ENCODE peak calls at places on chromosomes 16 and 17, in four cellular contexts. Z is H1, Y is mesendoderm, R is IMR-90. U is an unnamed sample.

GRCh38 chr17:28446716-28447395 is 26.6 kb upstream of the SLC13A2 start:
- DNase-seq in Z (no peak), Y (no peak), R (no peak), U (no peak)

GRCh38 chr16:4116328-4117249 is at the start of gene ADCY9:
- DNase-seq in R (peak; percentile 73), Y (peak; percentile 86), Z (no peak), U (peak; percentile 80)

GRCh38 chr16:64434526-64435069 is 687.3 kb downstream of the CDH11 start:
- DNase-seq in Z (no peak), R (no peak), Y (no peak), U (no peak)

GRCh38 chr16:10964891-10965326 is 20.5 kb downstream of the CLEC16A start:
- DNase-seq in Y (no peak), R (no peak), Z (no peak), U (no peak)

GRCh38 chr16:14423344-14423743 is 206.7 kb downstream of the PARN start:
- DNase-seq in R (no peak), Z (no peak), Y (no peak), U (no peak)

GRCh38 chr16:87801679-87802300 is 36.0 kb upstream of the KLHDC4 start:
- DNase-seq in Y (no peak), Z (no peak), R (no peak), U (no peak)

GRCh38 chr16:67719778-67720144 is 645 bp upstream of the GFOD2 start:
- DNase-seq in R (peak; percentile 63), Y (peak; percentile 88), Z (no peak), U (no peak)

GRCh38 chr16:84739349-84740124 is 39.7 kb downstream of the USP10 start:
- DNase-seq in Z (no peak), R (peak; percentile 97), Y (no peak), U (no peak)

GRCh38 chr16:79294568-79294967 is 306.0 kb downstream of the MAF start:
- DNase-seq in R (no peak), Z (no peak), Y (no peak), U (no peak)

GRCh38 chr16:11629071-11630030 is 38.9 kb upstream of the SNN start:
- DNase-seq in Y (peak; percentile 33), Z (no peak), R (peak; percentile 41), U (no peak)

GRCh38 chr17:80152057-80152831 is 5.3 kb upstream of the EIF4A3 start:
- DNase-seq in Y (peak; percentile 24), R (peak; percentile 69), Z (no peak), U (no peak)

GRCh38 chr16:16146380-16147315 is 76.6 kb downstream of the ABCC6 start:
- DNase-seq in Y (no peak), Z (no peak), R (no peak), U (no peak)

GRCh38 chr17:2453325-2453724 is 52.5 kb upstream of the MNT start:
- DNase-seq in R (no peak), Z (no peak), Y (no peak), U (no peak)

GRCh38 chr16:3274490-3274889 is 8.8 kb upstream of the ZNF263 start:
- DNase-seq in Z (no peak), R (peak; percentile 30), Y (no peak), U (no peak)

GRCh38 chr17:77173104-77173503 is 32.3 kb downstream of the SEC14L1 start:
- DNase-seq in R (no peak), Z (no peak), Y (no peak), U (no peak)

GRCh38 chr16:76946879-76947278 is 244.1 kb upstream of the MON1B start:
- DNase-seq in R (peak; percentile 79), Z (no peak), Y (peak; percentile 93), U (no peak)

GRCh38 chr16:28924399-28924761 is 658 bp downstream of the RABEP2 start:
- DNase-seq in Y (no peak), R (no peak), Z (no peak), U (no peak)

GRCh38 chr16:64390102-64390501 is 731.8 kb downstream of the CDH11 start:
- DNase-seq in Y (no peak), R (no peak), Z (no peak), U (no peak)

GRCh38 chr16:50309527-50310307 is 43.4 kb downstream of the ADCY7 start:
- DNase-seq in Y (no peak), R (no peak), Z (no peak), U (no peak)

GRCh38 chr16:66954097-66954659 is 6.9 kb upstream of the CES3 start:
- DNase-seq in Y (peak; percentile 83), Z (peak; percentile 38), R (peak; percentile 73), U (peak; percentile 75)

GRCh38 chr17:35568561-35568960 is 7.9 kb upstream of the SLFN14 start:
- DNase-seq in Z (no peak), Y (peak; percentile 48), R (peak; percentile 62), U (no peak)

GRCh38 chr16:8730335-8730915 is 56.0 kb downstream of the ABAT start:
- DNase-seq in R (no peak), Z (no peak), Y (no peak), U (no peak)

GRCh38 chr16:16014329-16015224 is 65.2 kb downstream of the ABCC1 start:
- DNase-seq in R (peak; percentile 62), Z (no peak), Y (no peak), U (no peak)

GRCh38 chr16:5321925-5322324 is 224.3 kb upstream of the EEF2KMT start:
- DNase-seq in R (no peak), Z (no peak), Y (no peak), U (no peak)

GRCh38 chr17:74760404-74761105 is 12.1 kb downstream of the NHERF1 start:
- DNase-seq in R (no peak), Y (no peak), Z (no peak), U (no peak)

GRCh38 chr17:66255112-66255511 is 25.9 kb upstream of the APOH start:
- DNase-seq in R (peak; percentile 83), Z (no peak), Y (peak; percentile 72), U (no peak)

GRCh38 chr17:1201132-1201702 is 21.4 kb upstream of the ABR start:
- DNase-seq in R (no peak), Z (no peak), Y (no peak), U (no peak)

GRCh38 chr16:1788708-1789100 is 4.8 kb downstream of the IGFALS start:
- DNase-seq in Y (no peak), R (no peak), Z (no peak), U (no peak)

GRCh38 chr17:19410875-19411291 is at the start of gene RNF112:
- DNase-seq in Z (no peak), R (peak; percentile 56), Y (peak; percentile 72), U (no peak)

GRCh38 chr17:63694229-63694973 is 5.5 kb downstream of the LIMD2 start:
- DNase-seq in Z (no peak), R (no peak), Y (peak; percentile 77), U (peak; percentile 71)

GRCh38 chr16:85570735-85571562 is 42.2 kb upstream of the GSE1 start:
- DNase-seq in R (no peak), Y (no peak), Z (no peak), U (no peak)

GRCh38 chr16:76386784-76387183 is 109.6 kb downstream of the CNTNAP4 start:
- DNase-seq in R (no peak), Z (no peak), Y (no peak), U (no peak)

GRCh38 chr17:82881292-82881823 is 41.5 kb upstream of the ZNF750 start:
- DNase-seq in Z (no peak), Y (no peak), R (no peak), U (no peak)

DNA sequence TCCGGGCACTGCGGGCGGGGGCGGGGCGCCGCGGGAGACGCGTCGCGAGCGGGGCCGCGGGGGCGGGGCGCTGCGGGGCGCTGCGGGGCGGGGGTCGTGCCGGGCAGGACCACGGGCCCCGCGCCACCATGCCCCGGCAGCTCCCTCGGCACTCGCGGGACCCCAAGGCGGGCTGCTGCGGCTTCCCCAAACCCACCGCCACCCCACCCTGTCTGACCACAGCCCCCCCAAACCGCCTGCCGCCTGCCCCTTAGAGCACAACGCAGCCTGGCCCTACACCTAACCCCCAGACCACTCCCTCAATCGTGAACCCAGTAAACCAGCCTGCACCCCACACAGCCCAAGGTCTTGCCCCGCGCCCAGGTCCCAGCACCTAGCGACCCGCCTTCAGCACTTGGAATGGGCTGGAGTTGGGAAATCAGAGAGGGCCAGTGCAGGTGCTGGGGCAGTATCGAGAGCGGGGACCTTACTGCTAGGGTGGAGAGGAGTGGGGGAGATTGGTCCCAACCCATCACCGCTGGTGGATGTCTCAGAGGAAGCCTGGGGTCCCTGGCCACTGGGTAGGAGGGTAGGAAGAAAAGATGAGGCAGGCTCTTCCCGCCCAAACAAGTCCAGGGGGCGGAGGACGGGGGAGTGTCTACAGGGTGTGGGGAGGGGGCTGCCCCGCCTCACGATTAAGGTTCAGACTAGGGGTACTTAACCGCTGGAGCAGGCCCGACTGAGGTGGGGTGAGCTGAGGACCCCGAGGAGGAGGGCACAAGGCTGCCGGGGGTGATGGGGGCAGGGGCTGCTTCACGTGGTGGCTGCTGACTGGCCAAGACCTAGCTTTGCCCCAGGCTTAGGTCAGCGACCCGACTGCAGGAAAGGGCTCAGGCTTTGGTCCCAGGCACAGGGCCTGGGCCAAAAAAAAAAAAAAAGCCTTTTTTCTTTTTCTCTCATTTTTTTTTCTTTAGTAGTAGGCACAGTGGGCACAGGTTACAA is 539 bp upstream of the VAMP2 start:
- DNase-seq in Z (peak; percentile 90), Y (peak; percentile 83), R (no peak), U (peak; percentile 95)
- H2BK120ac ChIP-seq in Z (peak overlapping the region; percentile 95), Y (peak overlapping the region; percentile 10), R (peak overlapping the region; percentile 50), U (peak overlapping the region; percentile 62)

GRCh38 chr17:61221597-61222471 is 177.8 kb upstream of the TBX2 start:
- DNase-seq in R (peak; percentile 37), Z (no peak), Y (no peak), U (no peak)
- H2BK120ac ChIP-seq in R (peak overlapping the region; percentile 90), Z (no peak overlapping the region), Y (no peak overlapping the region), U (no peak overlapping the region)

DNA sequence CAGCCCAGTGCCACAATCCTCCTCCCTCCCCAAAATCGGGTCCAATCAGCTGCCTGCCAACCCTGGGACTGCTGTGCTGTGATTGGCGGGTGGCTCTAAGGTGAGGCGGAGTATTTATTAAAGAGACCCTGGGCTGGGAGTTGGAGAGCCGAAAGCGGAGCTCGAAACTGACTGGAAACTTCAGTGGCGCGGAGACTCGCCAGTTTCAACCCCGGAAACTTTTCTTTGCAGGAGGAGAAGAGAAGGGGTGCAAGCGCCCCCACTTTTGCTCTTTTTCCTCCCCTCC is at the start of gene SOX9:
- DNase-seq in Z (peak; percentile 77), Y (peak; percentile 98), R (peak; percentile 96), U (peak; percentile 98)
- H2BK120ac ChIP-seq in Z (no peak within 1 kb of the TSS), Y (no peak within 1 kb of the TSS), R (peak within 1 kb of the TSS; percentile 77), U (no peak within 1 kb of the TSS)

GRCh38 chr16:57341441-57342303 is 16.9 kb upstream of the CCL22 start:
- DNase-seq in Z (no peak), R (peak; percentile 86), Y (no peak), U (no peak)
- H2BK120ac ChIP-seq in Z (no peak overlapping the region), R (no peak overlapping the region), Y (no peak overlapping the region), U (no peak overlapping the region)

DNA sequence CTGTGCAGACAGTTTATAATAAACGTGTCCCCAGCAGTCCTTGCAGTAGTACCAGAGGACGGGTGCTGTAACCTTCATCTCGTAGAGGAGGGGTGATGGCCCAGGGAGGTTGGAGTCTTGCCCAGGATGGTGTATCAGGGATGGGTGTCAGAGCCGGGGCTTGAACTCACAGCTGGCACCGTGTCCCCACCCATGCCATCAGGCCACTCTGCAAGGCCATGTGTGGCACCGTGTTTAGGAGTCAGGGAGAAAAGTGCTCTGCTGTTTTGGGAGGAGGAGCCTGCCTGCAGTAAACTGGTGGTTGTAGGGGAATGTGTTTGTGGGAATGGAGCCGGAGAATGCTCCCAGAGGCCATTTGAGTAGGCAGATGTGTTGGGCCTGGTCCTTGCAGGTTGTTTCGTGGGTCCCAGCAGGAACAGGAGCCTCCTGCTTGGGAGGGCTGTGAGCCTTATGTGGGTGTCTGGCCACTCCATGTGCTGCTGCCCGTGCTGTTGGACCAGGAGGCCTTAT is 1.7 kb downstream of the ADORA2B start:
- DNase-seq in Y (no peak), Z (no peak), R (no peak), U (no peak)
- H2BK120ac ChIP-seq in Y (no peak overlapping the region), Z (no peak overlapping the region), R (peak overlapping the region; percentile 30), U (no peak overlapping the region)

U was measured in H9.